ENCODE peak calls at places on chromosome 16, in ten cellular contexts. X is A549, I is cardiac muscle cell, D is HFF-Myc, F is breast epithelium, P is nephron progenitor cell, A is RWPE1, M is lower leg skin, V is HepG2, Z is H9. U is an unnamed sample.

GRCh38 chr16:756428-756827 is 4.1 kb upstream of the MSLN start:
- DNase-seq in P (no peak), D (no peak), V (no peak), Z (no peak), M (no peak), I (no peak), F (no peak), X (no peak), A (no peak), U (no peak)

GRCh38 chr16:11094075-11094593 is 149.8 kb downstream of the CLEC16A start:
- DNase-seq in F (no peak), P (no peak), Z (no peak), X (no peak), V (no peak), I (peak), D (no peak), M (no peak), A (peak), U (no peak)

GRCh38 chr16:86880316-86881117 is 302.2 kb downstream of the FOXL1 start:
- DNase-seq in M (no peak), P (no peak), A (no peak), F (no peak), X (no peak), D (no peak), I (no peak), Z (no peak), V (no peak), U (no peak)

GRCh38 chr16:68754117-68754792 is 17.2 kb downstream of the CDH1 start:
- DNase-seq in A (no peak), X (no peak), P (no peak), I (no peak), Z (no peak), V (no peak), F (no peak), D (no peak), M (no peak), U (no peak)

GRCh38 chr16:46727184-46727583 is 21.0 kb downstream of the MYLK3 start:
- DNase-seq in D (no peak), M (no peak), X (no peak), A (no peak), V (no peak), Z (no peak), I (no peak), F (no peak), P (no peak), U (no peak)

GRCh38 chr16:30521873-30522641 is 4.3 kb downstream of the ZNF768 start:
- DNase-seq in A (no peak), P (no peak), I (no peak), V (peak), X (peak), D (no peak), F (no peak), M (no peak), Z (no peak), U (no peak)

GRCh38 chr16:89909777-89910716 is 8.6 kb upstream of the MC1R start:
- DNase-seq in D (no peak), I (peak), M (peak), Z (peak), A (peak), X (peak), F (peak), V (peak), P (peak), U (peak)

GRCh38 chr16:25107466-25107792 is 4.1 kb upstream of the LCMT1 start:
- DNase-seq in M (no peak), P (no peak), A (no peak), F (no peak), D (no peak), X (no peak), I (no peak), V (no peak), Z (no peak), U (no peak)

GRCh38 chr16:24253192-24253591 is 2.9 kb upstream of the CACNG3 start:
- DNase-seq in Z (peak), V (peak), P (peak), X (peak), A (peak), F (no peak), I (peak), M (no peak), D (no peak), U (no peak)

GRCh38 chr16:53529529-53529928 is 26.5 kb upstream of the AKTIP start:
- DNase-seq in P (no peak), M (no peak), Z (no peak), I (no peak), X (no peak), V (no peak), D (no peak), F (no peak), A (no peak), U (no peak)

GRCh38 chr16:14013571-14014283 is 57.4 kb upstream of the MRTFB start:
- DNase-seq in D (peak), M (peak), V (peak), P (peak), A (peak), X (peak), F (no peak), Z (no peak), I (peak), U (no peak)

GRCh38 chr16:47613251-47613650 is 152.1 kb downstream of the PHKB start:
- DNase-seq in V (no peak), D (no peak), P (no peak), A (no peak), M (no peak), I (no peak), Z (no peak), X (no peak), F (no peak), U (no peak)

GRCh38 chr16:89094252-89094901 is 725 bp downstream of the ACSF3 start:
- DNase-seq in I (peak), X (no peak), P (no peak), V (peak), A (peak), D (no peak), M (no peak), F (no peak), Z (no peak), U (no peak)

GRCh38 chr16:873889-874288 is 73.4 kb upstream of the GNG13 start:
- DNase-seq in D (no peak), Z (no peak), P (no peak), I (no peak), M (no peak), A (no peak), F (no peak), X (no peak), V (no peak), U (no peak)

GRCh38 chr16:67594256-67594915 is 32.1 kb downstream of the CTCF start:
- DNase-seq in A (no peak), I (no peak), M (no peak), P (no peak), D (no peak), F (no peak), Z (no peak), X (no peak), V (no peak), U (no peak)

GRCh38 chr16:88389191-88389590 is 6.4 kb downstream of the ZNF469 start:
- DNase-seq in Z (no peak), V (no peak), M (no peak), F (no peak), A (no peak), P (no peak), D (no peak), I (no peak), X (no peak), U (no peak)

GRCh38 chr16:10897134-10897533 is 20.1 kb downstream of the CIITA start:
- DNase-seq in F (no peak), M (no peak), P (no peak), A (no peak), D (no peak), X (no peak), V (no peak), I (no peak), Z (no peak), U (no peak)

GRCh38 chr16:2457946-2458345 is 2.0 kb upstream of the TEDC2 start:
- DNase-seq in Z (no peak), I (no peak), M (no peak), D (no peak), P (no peak), V (no peak), F (no peak), X (no peak), A (no peak), U (no peak)

GRCh38 chr16:11510178-11510973 is 76.3 kb downstream of the LITAF start:
- DNase-seq in Z (no peak), P (no peak), A (no peak), D (no peak), V (no peak), M (no peak), F (no peak), X (no peak), I (no peak), U (no peak)

GRCh38 chr16:78210305-78210704 is 110.9 kb downstream of the WWOX start:
- DNase-seq in F (no peak), I (no peak), M (no peak), V (no peak), P (no peak), A (peak), Z (no peak), D (no peak), X (peak), U (no peak)

GRCh38 chr16:83392743-83393142 is 415.0 kb upstream of the HSBP1 start:
- DNase-seq in X (no peak), F (no peak), I (no peak), A (no peak), V (no peak), D (no peak), M (no peak), Z (no peak), P (no peak), U (no peak)

GRCh38 chr16:65117701-65118448 is 4.0 kb downstream of the CDH11 start:
- DNase-seq in Z (peak), I (peak), X (peak), M (peak), P (peak), A (peak), V (peak), D (peak), F (no peak), U (no peak)

GRCh38 chr16:9836118-9836736 is 346.0 kb downstream of the GRIN2A start:
- DNase-seq in I (peak), F (no peak), V (no peak), M (no peak), X (no peak), P (peak), Z (no peak), A (peak), D (no peak), U (no peak)

GRCh38 chr16:346587-346986 is 5.9 kb downstream of the AXIN1 start:
- DNase-seq in M (no peak), Z (no peak), D (no peak), I (no peak), A (peak), X (no peak), F (no peak), P (no peak), V (no peak), U (no peak)

GRCh38 chr16:19810817-19811731 is 73.6 kb downstream of the GPRC5B start:
- DNase-seq in A (peak), I (no peak), P (no peak), V (peak), X (peak), Z (no peak), M (no peak), F (no peak), D (no peak), U (no peak)

GRCh38 chr16:87704754-87705353 is 60.9 kb downstream of the KLHDC4 start:
- DNase-seq in F (no peak), X (no peak), M (no peak), Z (no peak), P (no peak), V (no peak), I (no peak), A (no peak), D (no peak), U (no peak)

GRCh38 chr16:87318158-87318644 is 1.0 kb upstream of the C16orf95 start:
- DNase-seq in M (no peak), P (no peak), V (peak), D (no peak), A (no peak), X (no peak), F (no peak), I (no peak), Z (no peak), U (no peak)

GRCh38 chr16:1665829-1666228 is 12.2 kb upstream of the JPT2 start:
- DNase-seq in I (no peak), V (no peak), D (no peak), P (no peak), X (no peak), F (no peak), M (no peak), A (no peak), Z (no peak), U (no peak)

GRCh38 chr16:86991679-86992078 is 325.5 kb downstream of the C16orf95 start:
- DNase-seq in A (peak), F (no peak), Z (no peak), D (no peak), X (no peak), V (no peak), M (no peak), P (no peak), I (no peak), U (no peak)

GRCh38 chr16:8402981-8403853 is 187.1 kb downstream of the TMEM114 start:
- DNase-seq in F (no peak), P (no peak), D (no peak), V (peak), M (no peak), A (no peak), Z (no peak), X (no peak), I (peak), U (no peak)

GRCh38 chr16:55701442-55702319 is 45.9 kb downstream of the SLC6A2 start:
- DNase-seq in X (peak), Z (peak), F (no peak), M (no peak), I (peak), V (peak), P (peak), D (peak), A (peak), U (no peak)

GRCh38 chr16:14172200-14172805 is 101.2 kb downstream of the MRTFB start:
- DNase-seq in Z (no peak), D (peak), M (no peak), I (no peak), V (peak), P (no peak), F (no peak), A (no peak), X (no peak), U (no peak)

GRCh38 chr16:69727916-69728270 is 1.5 kb upstream of the NQO1 start:
- DNase-seq in V (no peak), Z (no peak), X (no peak), F (no peak), A (no peak), M (no peak), D (no peak), P (no peak), I (no peak), U (no peak)

GRCh38 chr16:1157639-1158455 is 4.9 kb downstream of the CACNA1H start:
- DNase-seq in A (no peak), X (no peak), F (no peak), I (no peak), D (no peak), P (no peak), Z (no peak), M (no peak), V (no peak), U (no peak)

DNA sequence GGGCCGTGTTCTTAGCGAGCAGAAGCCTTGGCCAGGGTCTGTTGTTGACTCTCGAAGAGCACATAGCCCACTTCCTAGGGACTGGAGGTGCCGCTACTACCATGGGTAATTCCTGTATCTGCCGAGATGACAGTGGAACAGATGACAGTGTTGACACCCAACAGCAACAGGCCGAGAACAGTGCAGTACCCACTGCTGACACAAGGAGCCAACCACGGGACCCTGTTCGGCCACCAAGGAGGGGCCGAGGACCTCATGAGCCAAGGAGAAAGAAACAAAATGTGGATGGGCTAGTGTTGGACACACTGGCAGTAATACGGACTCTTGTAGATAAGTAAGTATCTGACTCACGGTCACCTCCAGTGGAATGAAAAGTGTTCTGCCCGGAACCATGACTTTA is 18.5 kb downstream of the RSPRY1 start:
- DNase-seq in A (no peak), M (no peak), V (no peak), F (no peak), Z (peak), D (no peak), I (no peak), P (no peak), X (no peak), U (no peak)
- TF ChIP-seq CTCF in A (no peak), M (no peak), V (no peak), F (no peak), Z (peak), D (no peak), I (no peak), P (no peak), X (no peak), U (no peak)

GRCh38 chr16:59058261-59058660 is 324.1 kb upstream of the GOT2 start:
- DNase-seq in D (no peak), P (no peak), V (no peak), Z (no peak), F (no peak), I (no peak), X (no peak), A (no peak), M (no peak), U (no peak)
- TF ChIP-seq CTCF in D (no peak), P (no peak), V (no peak), Z (no peak), F (no peak), I (no peak), X (no peak), A (no peak), M (no peak), U (no peak)

DNA sequence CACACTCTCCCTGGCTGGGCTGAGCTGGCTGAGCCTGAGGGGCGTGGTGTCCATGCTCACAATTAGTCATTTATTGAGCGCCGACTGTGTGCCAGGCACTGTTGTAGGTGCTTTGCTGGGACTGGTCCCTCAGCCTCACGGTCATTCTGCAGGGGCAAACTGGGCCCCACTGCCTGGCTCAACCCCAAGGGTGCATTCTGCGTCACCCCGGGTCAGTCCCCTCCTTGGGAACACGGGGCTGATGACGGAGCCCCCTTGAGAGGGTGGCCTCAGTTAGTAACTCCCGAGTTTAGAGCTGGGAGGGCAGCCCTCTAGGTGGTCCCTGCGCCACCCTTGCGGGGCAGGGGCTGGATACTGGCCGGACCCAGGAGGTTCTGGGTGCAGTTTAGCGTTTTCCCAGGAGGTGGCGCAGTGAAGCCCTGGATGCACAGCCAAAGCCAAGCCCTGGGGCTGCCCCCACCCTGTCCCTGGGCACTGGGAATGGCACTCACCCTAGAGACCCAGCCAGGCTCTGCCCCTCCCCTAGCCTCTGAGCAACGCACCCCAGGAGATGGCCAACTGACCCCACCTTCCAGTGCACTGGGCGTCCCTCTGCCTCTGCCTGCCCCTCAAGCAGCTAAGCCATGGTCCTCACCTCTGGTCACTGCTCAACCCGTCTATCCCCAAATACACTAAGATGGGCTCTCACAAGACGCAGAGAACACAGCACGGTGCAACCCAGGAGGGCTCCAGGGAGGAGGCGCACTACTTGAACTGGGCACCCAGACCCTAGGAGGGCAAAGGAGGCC is 243.2 kb upstream of the GSE1 start:
- DNase-seq in M (no peak), X (peak), A (peak), V (peak), P (peak), F (no peak), D (no peak), I (peak), Z (peak), U (peak)
- TF ChIP-seq CTCF in M (no peak), X (peak), A (peak), V (peak), P (peak), F (peak), D (peak), I (peak), Z (peak), U (peak)

DNA sequence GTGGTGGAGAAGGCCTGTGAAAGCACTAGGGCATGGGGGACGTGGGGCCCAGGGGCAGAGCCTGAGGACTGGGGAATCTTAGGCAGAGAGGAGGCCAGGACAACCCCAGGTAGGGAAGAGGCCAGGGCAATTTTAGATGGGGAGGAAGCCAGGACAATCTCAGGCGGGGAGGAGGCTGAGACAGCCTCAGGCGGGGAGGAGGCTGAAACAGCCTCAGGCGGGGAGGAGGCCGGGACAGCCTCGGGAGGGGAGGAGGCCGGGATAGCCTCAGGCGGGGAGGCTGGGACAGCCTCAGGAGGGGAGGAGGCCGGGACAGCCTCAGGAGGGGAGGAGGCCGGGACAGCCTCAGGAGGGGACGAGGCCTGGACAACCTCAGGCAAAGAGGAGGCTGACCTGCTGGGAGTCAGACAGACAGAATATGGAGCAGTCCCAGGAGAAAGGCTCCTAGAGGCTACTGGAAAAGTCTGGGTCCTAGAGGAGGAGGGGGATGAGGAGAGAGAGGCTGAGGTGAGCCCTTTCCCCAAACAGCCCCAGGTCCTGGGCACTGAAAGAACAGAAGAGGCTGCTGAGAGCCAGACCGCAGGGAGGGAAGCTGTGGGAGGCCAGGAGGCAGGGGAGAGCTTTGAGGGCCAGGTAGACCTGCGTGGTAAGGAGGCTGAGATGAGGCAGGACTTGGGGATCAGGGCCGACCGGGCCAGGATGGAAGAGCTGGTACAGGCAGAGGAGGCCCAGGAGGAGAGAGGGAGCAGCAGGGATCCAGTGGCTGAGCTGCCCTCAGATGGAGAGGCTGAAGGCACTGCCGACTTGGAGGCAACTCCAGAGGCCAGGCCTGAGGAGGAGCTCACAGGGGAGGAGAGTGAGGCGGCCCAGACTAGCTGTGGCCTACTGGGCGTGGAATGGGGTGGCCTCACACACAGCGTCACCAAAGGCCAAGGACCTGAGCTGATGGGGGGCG is 1.6 kb downstream of the APOBR start:
- DNase-seq in A (no peak), V (no peak), I (no peak), Z (no peak), X (no peak), D (no peak), P (no peak), M (no peak), F (no peak), U (no peak)
- TF ChIP-seq CTCF in A (no peak), V (no peak), I (no peak), Z (no peak), X (no peak), D (no peak), P (no peak), M (no peak), F (no peak), U (no peak)

DNA sequence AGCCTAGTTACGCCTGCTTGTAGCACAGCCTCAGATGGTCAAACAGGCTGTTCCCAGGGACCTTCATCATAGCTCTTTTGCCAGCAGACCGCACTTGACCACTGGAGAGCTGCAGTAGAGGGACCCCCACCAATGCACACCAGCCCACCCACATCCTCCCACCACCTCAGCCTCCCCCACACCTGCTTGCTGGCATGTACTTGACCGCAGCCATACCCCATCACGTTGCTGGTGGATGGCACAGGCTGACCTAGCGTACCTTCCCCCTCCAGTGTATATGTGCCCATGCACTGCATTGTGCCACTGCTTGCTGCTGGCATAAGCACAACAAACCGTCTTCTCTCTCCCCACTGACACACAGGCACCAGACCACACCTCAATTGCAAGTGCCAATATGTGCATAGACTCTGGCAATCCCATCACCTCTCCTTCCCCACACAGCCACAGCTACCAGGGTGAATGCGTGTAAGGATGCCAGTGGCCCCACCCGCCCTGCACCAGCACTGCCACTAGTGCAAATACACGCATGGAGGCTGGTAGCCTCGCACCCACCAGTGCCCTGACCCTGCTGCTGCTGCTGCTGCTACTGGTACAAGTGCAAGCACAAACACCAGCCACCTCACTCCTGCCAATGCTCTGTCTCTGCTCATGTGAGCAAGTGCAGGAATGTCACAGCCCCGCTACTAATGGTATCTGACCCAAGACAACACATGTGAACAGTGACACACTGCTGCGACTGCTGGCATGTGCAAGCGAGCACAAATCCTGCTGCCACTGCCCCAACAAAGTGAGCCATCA is 1377.6 kb downstream of the CDH11 start:
- DNase-seq in P (no peak), V (no peak), X (no peak), I (peak), Z (no peak), M (no peak), D (no peak), A (no peak), F (no peak), U (no peak)
- TF ChIP-seq CTCF in P (no peak), V (no peak), X (no peak), I (no peak), Z (no peak), M (no peak), D (no peak), A (no peak), F (no peak), U (no peak)

U was measured in natural killer cell.